ENCODE peak calls at places on chromosomes 4 and X, in four cellular contexts. J is progenitor cell of endocrine pancreas, Y is nucleus accumbens, A is NCI-H2081. B is an unnamed sample.

GRCh38 chrX:16592194-16592770 is 57.7 kb upstream of the S100G start:
- DNase-seq in J (no peak), Y (no peak), A (no peak), B (no peak)

GRCh38 chrX:69158166-69159040 is 6.8 kb downstream of the PJA1 start:
- DNase-seq in J (no peak), Y (no peak), A (peak), B (no peak)

GRCh38 chr4:7894677-7895181 is 44.9 kb downstream of the AFAP1 start:
- DNase-seq in J (no peak), Y (no peak), A (no peak), B (no peak)

GRCh38 chr4:13849778-13850177 is 222.3 kb upstream of the BOD1L1 start:
- DNase-seq in J (no peak), Y (no peak), A (no peak), B (no peak)

GRCh38 chr4:7737268-7737645 is 202.4 kb downstream of the AFAP1 start:
- DNase-seq in J (no peak), Y (no peak), A (no peak), B (no peak)

GRCh38 chr4:47929682-47930201 is 15.4 kb upstream of the NFXL1 start:
- DNase-seq in J (no peak), Y (no peak), A (no peak), B (no peak)

GRCh38 chrX:39308126-39308525 is 506.9 kb downstream of the MID1IP1 start:
- DNase-seq in J (no peak), Y (no peak), A (no peak), B (no peak)

GRCh38 chrX:73817381-73818199 is 254.6 kb downstream of the CHIC1 start:
- DNase-seq in J (no peak), Y (no peak), A (no peak), B (no peak)

GRCh38 chr4:122224348-122224747 is 72.2 kb downstream of the BLTP1 start:
- DNase-seq in J (no peak), Y (no peak), A (no peak), B (no peak)

GRCh38 chr4:39083164-39083563 is 21.1 kb downstream of the KLHL5 start:
- DNase-seq in J (no peak), Y (no peak), A (no peak), B (no peak)

GRCh38 chrX:151488677-151489076 is 74.8 kb upstream of the PASD1 start:
- DNase-seq in J (no peak), Y (no peak), A (no peak), B (no peak)